ENCODE peak calls at places on chromosomes 2 and 18, in nine cellular contexts. L, K, A, U, S, E, C, D and J are unnamed samples. For H3K27me3, the result is how much of the 10 kb centered on the place peaks cover.

GRCh38 chr18:905948-906415 is 1.3 kb downstream of the ADCYAP1 start:
- DNase-seq in L (no peak), K (peak), A (no peak), U (no peak), S (no peak), E (no peak), C (no peak), D (no peak), J (no peak)

GRCh38 chr2:121485039-121485438 is 45.6 kb upstream of the RNU4ATAC start:
- DNase-seq in L (no peak), K (no peak), A (no peak), U (no peak), S (no peak), E (no peak), C (no peak), D (no peak), J (no peak)

GRCh38 chr2:173210270-173211196 is 134.9 kb downstream of the MAP3K20 start:
- DNase-seq in L (peak), K (peak), A (no peak), U (peak), S (peak), E (peak), C (peak), D (peak), J (peak)

GRCh38 chr18:49666045-49666444 is 104.2 kb downstream of the LIPG start:
- DNase-seq in L (peak), K (no peak), A (no peak), U (no peak), S (no peak), E (no peak), C (no peak), D (no peak), J (no peak)

GRCh38 chr18:40413160-40413559 is 1541.9 kb upstream of the PIK3C3 start:
- DNase-seq in L (peak), K (peak), A (no peak), U (no peak), S (no peak), E (no peak), C (no peak), D (no peak), J (peak)

GRCh38 chr2:219362072-219362471 is 25.6 kb downstream of the DNPEP start:
- DNase-seq in L (no peak), K (no peak), A (no peak), U (no peak), S (no peak), E (no peak), C (no peak), D (no peak), J (no peak)

GRCh38 chr2:191892391-191892790 is 45.5 kb upstream of the CAVIN2 start:
- DNase-seq in L (no peak), K (no peak), A (no peak), U (no peak), S (no peak), E (no peak), C (no peak), D (no peak), J (no peak)

GRCh38 chr2:37588316-37588777 is 83.1 kb downstream of the CDC42EP3 start:
- DNase-seq in L (peak), K (no peak), A (no peak), U (no peak), S (no peak), E (no peak), C (no peak), D (peak), J (no peak)

GRCh38 chr18:36583155-36583745 is 245.6 kb downstream of the TPGS2 start:
- DNase-seq in L (no peak), K (peak), A (no peak), U (no peak), S (no peak), E (no peak), C (no peak), D (no peak), J (no peak)

GRCh38 chr2:148201075-148202004 is 180.4 kb downstream of the MBD5 start:
- DNase-seq in L (peak), K (peak), A (no peak), U (peak), S (no peak), E (peak), C (peak), D (peak), J (peak)

GRCh38 chr18:69584429-69584828 is 183.7 kb downstream of the DOK6 start:
- DNase-seq in L (no peak), K (no peak), A (no peak), U (no peak), S (no peak), E (no peak), C (no peak), D (no peak), J (no peak)
- H3K27me3 ChIP-seq in L (under half), K (under half), A (under half), U (under half), S (under half), E (under half), C (under half), D (under half), J (under half)

GRCh38 chr2:240685771-240686371 is 3.2 kb upstream of the AQP12B start:
- DNase-seq in L (no peak), K (peak), A (no peak), U (peak), S (no peak), E (no peak), C (no peak), D (no peak), J (peak)
- TF ChIP-seq POLR2AphosphoS5 in L (no peak), K (no peak), A (no peak), U (no peak), S (no peak), E (no peak), C (no peak), D (no peak), J (no peak)

DNA sequence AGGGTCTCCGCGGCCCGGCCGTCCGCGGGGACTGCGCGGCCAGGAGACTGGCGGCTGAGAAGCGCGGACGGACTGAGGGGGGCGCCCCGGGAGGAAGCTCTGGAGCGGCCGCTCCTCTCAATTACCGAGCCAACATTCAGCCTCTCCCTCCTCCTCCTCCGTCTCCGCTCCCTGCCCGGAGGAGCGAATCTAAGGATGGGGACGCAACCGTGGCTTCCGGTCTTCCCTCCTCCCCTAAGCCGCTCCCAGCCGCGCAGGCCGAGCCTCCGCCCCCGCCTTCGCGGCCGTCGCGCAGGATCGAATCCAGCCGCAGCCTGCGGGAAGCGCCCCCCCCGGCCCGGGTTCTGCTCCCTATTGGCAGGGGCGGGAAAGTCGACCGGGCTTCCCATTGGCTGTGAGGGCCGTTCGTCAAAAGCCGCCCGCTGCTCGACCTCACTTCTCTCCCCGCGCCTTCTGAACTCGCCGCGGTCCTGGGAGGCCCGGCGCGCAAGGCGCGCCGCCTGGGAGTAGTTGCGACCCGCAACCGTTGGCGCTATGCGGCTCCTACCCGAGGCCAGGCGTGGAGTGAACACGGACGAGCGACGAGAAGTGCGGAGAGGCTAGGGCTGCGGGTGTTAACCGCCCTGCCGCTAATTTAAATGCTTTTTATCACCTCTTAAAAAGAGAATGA is at the start of gene HNRNPLL:
- DNase-seq in L (peak), K (peak), A (peak), U (peak), S (peak), E (peak), C (peak), D (peak), J (peak)
- H3K27me3 ChIP-seq in L (under half), K (under half), A (under half), U (under half), S (under half), E (under half), C (under half), D (under half), J (under half)

DNA sequence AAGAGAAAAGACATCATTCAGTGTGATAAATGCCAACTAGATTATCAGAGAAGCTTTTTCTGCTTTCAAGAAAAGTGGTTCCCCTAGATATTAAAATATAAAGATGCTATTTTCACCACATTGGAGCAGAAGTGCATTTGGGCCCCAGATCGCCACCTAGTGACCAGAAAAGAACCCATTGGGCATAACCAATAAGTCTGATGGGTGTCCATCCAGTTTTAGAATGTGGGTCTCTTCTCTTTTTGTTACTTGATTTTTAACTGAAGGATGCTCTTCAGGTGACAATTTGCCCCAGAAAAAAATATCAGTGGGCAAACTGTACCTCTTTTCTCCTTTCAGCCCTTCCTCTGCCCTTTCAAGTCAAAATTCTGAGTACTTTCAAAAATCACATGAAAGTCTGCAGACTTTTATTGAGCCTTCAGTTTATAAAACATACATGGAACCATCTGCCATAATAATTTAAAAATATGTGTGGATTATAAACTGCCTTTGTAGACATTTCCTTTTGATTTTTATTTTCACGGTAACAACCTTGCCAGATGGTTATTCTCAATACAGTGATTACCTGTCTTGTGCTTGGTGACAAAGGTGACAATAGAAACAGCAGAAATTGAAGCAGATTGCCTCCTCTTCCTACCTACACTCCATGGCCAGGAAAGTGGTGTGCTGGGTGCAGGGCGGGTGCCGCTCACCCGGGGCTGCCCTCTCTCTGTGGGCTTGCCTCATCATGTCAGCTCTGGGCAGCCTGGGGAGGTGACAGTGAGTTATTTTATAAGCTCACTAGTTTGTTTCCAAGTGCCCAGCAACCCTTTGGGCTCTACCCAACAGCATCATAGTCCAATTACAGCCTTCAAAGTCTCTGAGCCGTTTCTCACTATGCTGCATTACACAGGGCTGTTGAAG is 124.5 kb downstream of the DCDC2C start:
- DNase-seq in L (no peak), K (peak), A (no peak), U (peak), S (no peak), E (no peak), C (no peak), D (no peak), J (no peak)
- TF ChIP-seq POLR2AphosphoS5 in L (no peak), K (no peak), A (no peak), U (no peak), S (no peak), E (no peak), C (no peak), D (no peak), J (no peak)

GRCh38 chr2:238855891-238856580 is 8.2 kb downstream of the TWIST2 start:
- DNase-seq in L (no peak), K (no peak), A (peak), U (no peak), S (no peak), E (no peak), C (peak), D (no peak), J (no peak)

GRCh38 chr2:238854699-238855111 is 6.8 kb downstream of the TWIST2 start:
- DNase-seq in L (no peak), K (peak), A (peak), U (no peak), S (no peak), E (no peak), C (peak), D (no peak), J (no peak)

GRCh38 chr2:238854246-238854645 is 6.4 kb downstream of the TWIST2 start:
- DNase-seq in L (no peak), K (no peak), A (peak), U (no peak), S (no peak), E (no peak), C (peak), D (no peak), J (no peak)

GRCh38 chr2:238853724-238854123 is 5.8 kb downstream of the TWIST2 start:
- DNase-seq in L (no peak), K (no peak), A (peak), U (no peak), S (no peak), E (no peak), C (peak), D (no peak), J (no peak)

GRCh38 chr2:238855299-238855698 is 7.4 kb downstream of the TWIST2 start:
- DNase-seq in L (no peak), K (no peak), A (peak), U (no peak), S (no peak), E (no peak), C (peak), D (no peak), J (no peak)
- H3K27me3 ChIP-seq in L (under half), K (under half), A (under half), U (under half), S (under half), E (under half), C (under half), D (under half), J (under half)

GRCh38 chr18:11570770-11571169 is 38.6 kb upstream of the SLC35G4 start:
- DNase-seq in L (no peak), K (peak), A (no peak), U (peak), S (no peak), E (no peak), C (no peak), D (no peak), J (no peak)
- TF ChIP-seq POLR2AphosphoS5 in L (no peak), K (no peak), A (no peak), U (no peak), S (no peak), E (no peak), C (no peak), D (no peak), J (no peak)

GRCh38 chr2:236169151-236169721 is 1.1 kb upstream of the GBX2 start:
- DNase-seq in L (peak), K (peak), A (no peak), U (no peak), S (no peak), E (no peak), C (peak), D (no peak), J (no peak)

GRCh38 chr2:236169741-236170654 is 1.8 kb upstream of the GBX2 start:
- DNase-seq in L (no peak), K (peak), A (no peak), U (no peak), S (no peak), E (no peak), C (no peak), D (no peak), J (no peak)

GRCh38 chr2:236166781-236167296 is 1.3 kb downstream of the GBX2 start:
- DNase-seq in L (peak), K (peak), A (no peak), U (peak), S (no peak), E (no peak), C (no peak), D (no peak), J (no peak)

GRCh38 chr2:236167297-236168109 is 683 bp downstream of the GBX2 start:
- DNase-seq in L (peak), K (peak), A (no peak), U (peak), S (no peak), E (no peak), C (no peak), D (no peak), J (no peak)

GRCh38 chr2:236168110-236169067 is at the start of gene GBX2:
- DNase-seq in L (peak), K (peak), A (no peak), U (peak), S (no peak), E (no peak), C (peak), D (peak), J (peak)
- H3K27me3 ChIP-seq in L (under half), K (half or more), A (half or more), U (under half), S (under half), E (half or more), C (half or more), D (under half), J (half or more)